ENCODE peak calls at places on chromosome 7, in six cellular contexts. G is sigmoid colon, N is substantia nigra, A is OCI-LY7, Z is WERI-Rb-1, E is vagina. Q is an unnamed sample.

GRCh38 chr7:122416316-122416925 is 111.9 kb upstream of the FEZF1 start:
- DNase-seq in G (no peak), N (no peak), A (no peak), Z (no peak), E (no peak), Q (no peak)

GRCh38 chr7:106071999-106072714 is 40.0 kb downstream of the SYPL1 start:
- DNase-seq in G (no peak), A (no peak), Z (no peak), N (no peak), E (peak; percentile 81), Q (no peak)

GRCh38 chr7:78530351-78530750 is 731.8 kb downstream of the PHTF2 start:
- DNase-seq in A (no peak), G (no peak), Z (no peak), N (no peak), E (no peak), Q (no peak)

GRCh38 chr7:132865766-132866531 is 215.9 kb downstream of the CHCHD3 start:
- DNase-seq in Z (no peak), A (no peak), E (no peak), N (no peak), G (no peak), Q (no peak)

GRCh38 chr7:92707435-92707834 is 117.2 kb upstream of the FAM133B start:
- DNase-seq in Z (no peak), E (no peak), N (no peak), G (no peak), A (no peak), Q (no peak)

GRCh38 chr7:134730359-134730758 is 49.1 kb upstream of the CALD1 start:
- DNase-seq in N (no peak), Z (no peak), E (no peak), A (no peak), G (no peak), Q (no peak)

GRCh38 chr7:28813238-28813962 is 144.7 kb downstream of the TRIL start:
- DNase-seq in E (no peak), Z (no peak), A (no peak), G (no peak), N (peak; percentile 28), Q (no peak)

GRCh38 chr7:100152404-100152803 is 3.7 kb downstream of the LAMTOR4 start:
- DNase-seq in N (no peak), G (no peak), A (peak; percentile 51), E (no peak), Z (no peak), Q (no peak)

GRCh38 chr7:100000239-100000638 is 15.2 kb upstream of the ZKSCAN1 start:
- DNase-seq in N (no peak), Z (no peak), G (peak; percentile 12), E (no peak), A (no peak), Q (no peak)

GRCh38 chr7:34060548-34060947 is 155.2 kb downstream of the BMPER start:
- DNase-seq in A (no peak), N (no peak), G (no peak), Z (peak; percentile 51), E (no peak), Q (no peak)

GRCh38 chr7:28623863-28624262 is 211.5 kb downstream of the CREB5 start:
- DNase-seq in Z (no peak), G (no peak), E (no peak), A (peak; percentile 51), N (no peak), Q (no peak)

GRCh38 chr7:67947651-67948050 is 951.0 kb downstream of the TYW1 start:
- DNase-seq in A (no peak), E (no peak), Z (no peak), G (no peak), N (no peak), Q (no peak)

GRCh38 chr7:2650451-2650850 is 18.7 kb downstream of the TTYH3 start:
- DNase-seq in E (no peak), A (no peak), N (no peak), Z (no peak), G (no peak), Q (no peak)

GRCh38 chr7:96591900-96592676 is 117.6 kb downstream of the SEM1 start:
- DNase-seq in A (no peak), N (no peak), E (no peak), G (no peak), Z (no peak), Q (no peak)

GRCh38 chr7:116210345-116211005 is at the start of gene TES:
- DNase-seq in G (peak; percentile 81), Z (peak; percentile 79), E (no peak), A (no peak), N (peak; percentile 6), Q (no peak)

GRCh38 chr7:123498651-123499050 is 35.7 kb downstream of the IQUB start:
- DNase-seq in G (no peak), Z (no peak), E (no peak), A (no peak), N (no peak), Q (no peak)

GRCh38 chr7:45920543-45921380 is at the start of gene IGFBP3:
- DNase-seq in N (peak; percentile 24), E (no peak), Z (peak; percentile 41), G (no peak), A (no peak), Q (no peak)

GRCh38 chr7:16880469-16881034 is 1.2 kb downstream of the AGR3 start:
- DNase-seq in G (no peak), Z (no peak), A (no peak), N (no peak), E (no peak), Q (no peak)

GRCh38 chr7:16883918-16884317 is 2.1 kb upstream of the AGR3 start:
- DNase-seq in Z (no peak), G (no peak), A (no peak), N (no peak), E (no peak), Q (no peak)

GRCh38 chr7:16881809-16882208 is at the start of gene AGR3:
- DNase-seq in N (no peak), A (no peak), Z (no peak), E (no peak), G (no peak), Q (no peak)
- H3K27ac ChIP-seq in N (no peak within 1 kb of the TSS), A (no peak within 1 kb of the TSS), Z (no peak within 1 kb of the TSS), E (no peak within 1 kb of the TSS), G (no peak within 1 kb of the TSS), Q (no peak within 1 kb of the TSS)

DNA sequence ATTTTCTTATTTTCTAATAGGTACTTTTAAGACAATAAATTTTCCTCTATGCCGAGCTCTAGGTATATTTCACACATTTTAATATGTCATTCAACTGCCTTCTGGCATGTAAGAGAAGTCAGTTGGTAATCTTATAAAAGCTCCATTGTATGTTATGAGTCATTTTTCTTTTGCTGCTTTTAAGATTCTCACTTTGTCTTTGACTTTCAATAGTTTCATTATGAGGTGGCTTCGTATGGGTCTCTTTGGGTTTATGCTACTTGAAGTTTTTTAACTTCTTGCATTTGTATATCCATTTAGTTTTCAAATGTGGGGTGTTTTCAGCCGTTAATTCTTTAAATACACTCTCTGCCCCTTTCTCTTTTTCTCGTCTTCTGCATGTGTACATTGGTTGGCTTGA is 80.5 kb downstream of the ABCA13 start:
- DNase-seq in G (no peak), A (no peak), N (no peak), Z (no peak), E (no peak), Q (no peak)
- H3K27ac ChIP-seq in G (no peak overlapping the region), A (no peak overlapping the region), N (no peak overlapping the region), Z (no peak overlapping the region), E (no peak overlapping the region), Q (no peak overlapping the region)

DNA sequence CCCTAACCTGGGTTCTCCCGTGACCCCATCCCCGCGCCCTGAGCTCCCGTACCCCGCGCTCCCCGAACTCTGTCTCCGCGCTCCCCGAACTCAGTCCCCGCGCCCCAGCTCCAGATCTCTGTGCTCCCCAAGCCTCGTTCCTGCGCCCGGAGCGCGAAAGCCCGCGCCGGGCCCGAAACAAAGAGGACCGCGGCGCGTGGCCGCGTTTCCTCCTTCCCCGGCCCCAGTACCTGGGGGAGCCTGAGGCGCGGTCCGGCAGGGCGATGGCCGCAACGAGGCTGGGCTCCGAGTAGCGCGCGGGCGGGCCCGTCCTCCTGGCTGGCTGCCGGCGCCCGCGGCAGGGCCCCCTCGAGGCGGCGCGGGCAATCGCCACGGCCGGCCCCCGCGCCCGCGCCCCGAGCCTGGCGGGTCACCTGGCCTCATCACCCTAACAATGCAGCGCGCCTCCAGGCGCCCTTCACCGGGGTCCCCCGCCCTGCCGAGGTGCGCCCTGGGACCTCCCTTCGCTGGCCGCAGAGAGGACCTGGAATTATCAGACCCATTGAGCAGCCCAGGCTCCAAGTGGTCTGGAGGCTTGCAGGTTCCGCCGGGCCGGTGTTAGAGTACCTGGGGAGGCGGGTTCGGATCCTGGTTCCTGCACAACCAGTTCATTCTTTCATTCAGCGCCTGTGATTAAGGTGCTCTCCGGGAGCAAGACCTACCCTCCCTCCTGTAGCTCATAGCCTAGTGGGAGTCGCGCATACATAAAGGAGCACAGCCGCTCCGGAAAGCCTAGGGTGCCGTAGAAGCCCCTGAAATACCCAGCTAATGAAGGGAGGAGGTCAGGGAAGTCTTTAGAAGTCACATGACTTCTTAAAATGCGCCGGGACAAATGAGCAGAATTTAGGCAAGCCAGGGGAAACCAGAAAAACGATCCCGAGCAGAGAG is at the start of gene TNS3:
- DNase-seq in A (peak; percentile 71), G (no peak), E (no peak), Z (peak; percentile 54), N (peak; percentile 46), Q (no peak)
- H3K27ac ChIP-seq in A (peak within 1 kb of the TSS; percentile 16), G (peak within 1 kb of the TSS; percentile 80), E (peak within 1 kb of the TSS; percentile 78), Z (peak within 1 kb of the TSS; percentile 62), N (peak within 1 kb of the TSS; percentile 45), Q (no peak within 1 kb of the TSS)

GRCh38 chr7:130141858-130142653 is 63.1 kb downstream of the TMEM209 start:
- DNase-seq in A (no peak), Z (no peak), G (no peak), N (peak; percentile 27), E (no peak), Q (no peak)
- H3K27ac ChIP-seq in A (no peak overlapping the region), Z (no peak overlapping the region), G (peak overlapping the region; percentile 53), N (peak overlapping the region; percentile 58), E (peak overlapping the region; percentile 84), Q (peak overlapping the region; percentile 97)

DNA sequence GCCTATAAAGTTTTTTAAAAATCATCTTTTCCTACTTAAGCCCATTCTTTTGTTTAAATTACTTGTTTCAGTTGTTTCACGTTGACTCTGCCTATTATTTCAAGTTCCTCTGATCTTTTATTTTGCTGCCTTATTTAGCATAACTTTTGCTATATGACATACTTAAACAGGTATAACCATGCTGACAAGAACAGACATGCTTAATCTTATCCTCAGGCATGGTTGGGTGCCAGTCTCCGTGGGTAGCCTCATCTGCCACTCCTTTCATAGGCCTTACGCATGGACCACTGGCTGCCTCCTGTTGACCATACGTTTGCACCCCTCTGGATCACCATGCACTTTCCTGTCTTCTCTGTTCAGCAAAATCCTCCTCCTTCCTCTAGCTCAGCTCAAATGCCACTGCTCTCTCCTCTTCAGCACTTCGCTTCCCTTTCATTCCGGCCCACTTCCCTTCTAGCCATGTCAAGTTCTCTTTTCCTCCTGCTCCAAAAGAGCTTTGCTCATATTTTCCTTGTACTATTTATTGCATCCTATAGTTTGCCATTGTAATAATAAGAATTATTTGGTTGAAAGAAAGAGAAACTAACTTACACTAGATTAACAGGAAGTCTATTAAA is 10.0 kb upstream of the TSPAN33 start:
- DNase-seq in N (no peak), E (no peak), A (no peak), Z (peak; percentile 12), G (no peak), Q (no peak)
- H3K27ac ChIP-seq in N (no peak overlapping the region), E (no peak overlapping the region), A (peak overlapping the region; percentile 36), Z (peak overlapping the region; percentile 85), G (no peak overlapping the region), Q (no peak overlapping the region)

Q was measured in caudate nucleus.